ENCODE peak calls at places on chromosomes 13 and 19, in eight cellular contexts. G is aorta, T is fibroblast of lung, P is right cardiac atrium, Y is heart right ventricle, E is thoracic aorta, Z is transverse colon, O is HAP-1. I is an unnamed sample. For H3K9me3, the result is how much of the 10 kb centered on the place peaks cover.

GRCh38 chr13:30978981-30979956 is 46.8 kb downstream of the TEX26 start:
- DNase-seq in G (peak), Y (peak), E (no peak), Z (peak), O (peak), P (peak), T (no peak), I (peak)

GRCh38 chr19:19033426-19034203 is at the start of the genes ARMC6 and SUGP2:
- DNase-seq in P (peak), Y (peak), O (peak), E (peak), G (peak), T (peak), Z (peak), I (peak)

GRCh38 chr13:52703482-52703881 is 36.1 kb downstream of the CNMD start:
- DNase-seq in O (peak), Z (no peak), E (no peak), G (no peak), T (no peak), Y (no peak), P (no peak), I (no peak)

GRCh38 chr13:42405665-42406390 is 133.9 kb downstream of the AKAP11 start:
- DNase-seq in G (no peak), Z (no peak), O (no peak), E (no peak), Y (no peak), T (no peak), P (no peak), I (no peak)

GRCh38 chr13:38395505-38395803 is 45.8 kb downstream of the UFM1 start:
- DNase-seq in G (no peak), T (no peak), E (no peak), O (peak), Z (no peak), P (no peak), Y (no peak), I (no peak)

GRCh38 chr13:114065926-114066774 is 66.3 kb downstream of the RASA3 start:
- DNase-seq in Y (no peak), Z (peak), P (peak), E (no peak), G (no peak), O (no peak), T (no peak), I (no peak)

GRCh38 chr13:100363351-100363750 is 225.2 kb downstream of the GGACT start:
- DNase-seq in E (no peak), T (peak), P (no peak), O (no peak), Z (no peak), Y (no peak), G (no peak), I (no peak)

GRCh38 chr13:24500977-24501376 is 11.6 kb downstream of the PARP4 start:
- DNase-seq in O (no peak), Y (no peak), Z (no peak), P (no peak), E (no peak), T (peak), G (no peak), I (no peak)

GRCh38 chr19:34260771-34261173 is 6.4 kb downstream of the GARRE1 start:
- DNase-seq in O (no peak), P (no peak), Z (no peak), G (no peak), T (peak), Y (no peak), E (no peak), I (no peak)

GRCh38 chr19:42528354-42529247 is at the start of gene CEACAM1:
- DNase-seq in O (peak), Y (peak), P (peak), T (no peak), E (no peak), Z (peak), G (no peak), I (peak)

GRCh38 chr13:107834717-107835116 is 380.6 kb downstream of the LIG4 start:
- DNase-seq in E (no peak), Z (no peak), P (no peak), O (no peak), Y (no peak), T (no peak), G (no peak), I (no peak)

GRCh38 chr13:23743717-23744116 is 145.5 kb downstream of the MIPEP start:
- DNase-seq in Z (no peak), Y (no peak), P (no peak), O (no peak), G (no peak), T (no peak), E (no peak), I (no peak)

DNA sequence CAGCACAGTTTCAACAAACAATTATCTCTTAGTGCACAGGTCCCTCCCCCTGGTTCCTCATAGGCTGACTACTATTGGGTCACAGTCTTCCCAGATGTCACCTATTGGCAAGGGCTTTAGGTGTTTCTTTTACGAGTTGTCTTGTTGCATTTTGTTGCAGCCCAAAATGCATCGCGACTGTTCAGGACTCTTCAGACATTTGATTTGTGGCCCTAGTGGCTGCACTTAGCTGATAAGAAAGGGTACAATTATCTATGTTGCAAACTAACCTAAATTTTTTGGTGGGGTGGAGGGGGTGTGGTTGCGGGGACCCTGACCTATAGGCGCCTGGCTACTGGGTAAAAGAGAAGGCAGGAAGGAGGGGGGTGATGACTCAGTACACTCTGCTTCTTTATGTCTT is 29.1 kb upstream of the ZNF714 start:
- DNase-seq in Y (no peak), E (no peak), G (no peak), O (no peak), T (no peak), Z (no peak), P (no peak), I (no peak)
- H3K9me3 ChIP-seq in Y (half or more), E (under half), G (under half), O (under half), T (under half), Z (under half), P (under half), I (under half)

GRCh38 chr19:2834294-2834871 is 6.9 kb upstream of the ZNF555 start:
- DNase-seq in G (no peak), E (no peak), P (no peak), T (peak), Y (no peak), O (no peak), Z (no peak), I (no peak)
- H3K9me3 ChIP-seq in G (under half), E (under half), P (under half), T (under half), Y (half or more), O (under half), Z (under half), I (under half)

GRCh38 chr19:50897191-50897607 is 14.0 kb downstream of the KLK4 start:
- DNase-seq in P (no peak), E (no peak), T (no peak), Z (no peak), O (no peak), Y (no peak), G (no peak), I (no peak)
- H3K9me3 ChIP-seq in P (under half), E (under half), T (under half), Z (under half), O (under half), Y (under half), G (under half), I (under half)

GRCh38 chr19:32020538-32020937 is 324.9 kb upstream of the ZNF507 start:
- DNase-seq in T (no peak), P (no peak), Y (no peak), G (no peak), E (no peak), O (no peak), Z (no peak), I (no peak)
- H3K9me3 ChIP-seq in T (under half), P (under half), Y (under half), G (under half), E (under half), O (under half), Z (under half), I (under half)

GRCh38 chr13:41040584-41041334 is 20.6 kb upstream of the WBP4 start:
- DNase-seq in Z (no peak), P (no peak), E (no peak), Y (no peak), O (no peak), G (no peak), T (no peak), I (no peak)
- H3K9me3 ChIP-seq in Z (under half), P (under half), E (under half), Y (under half), O (under half), G (under half), T (under half), I (under half)

GRCh38 chr19:16015805-16016173 is 60.5 kb upstream of the TPM4 start:
- DNase-seq in E (no peak), O (no peak), P (no peak), Z (no peak), Y (no peak), T (no peak), G (peak), I (no peak)

GRCh38 chr19:16016226-16017137 is 59.8 kb upstream of the TPM4 start:
- DNase-seq in T (no peak), E (no peak), P (no peak), Y (no peak), Z (no peak), O (no peak), G (peak), I (no peak)

GRCh38 chr19:16018801-16019551 is 57.3 kb upstream of the TPM4 start:
- DNase-seq in Z (no peak), P (no peak), Y (no peak), O (no peak), G (peak), T (no peak), E (no peak), I (no peak)

GRCh38 chr19:16018106-16018755 is 58.1 kb upstream of the TPM4 start:
- DNase-seq in T (no peak), P (no peak), Z (no peak), Y (no peak), G (peak), O (no peak), E (no peak), I (no peak)

GRCh38 chr19:16017138-16017490 is 59.2 kb upstream of the TPM4 start:
- DNase-seq in Z (no peak), G (peak), O (no peak), Y (no peak), P (no peak), E (no peak), T (no peak), I (no peak)
- H3K9me3 ChIP-seq in Z (under half), G (under half), O (under half), Y (under half), P (under half), E (under half), T (under half), I (under half)

GRCh38 chr19:14718522-14719113 is 28.8 kb downstream of the ZNF333 start:
- DNase-seq in T (peak), Y (no peak), Z (no peak), P (no peak), O (no peak), G (no peak), E (no peak), I (no peak)
- H3K9me3 ChIP-seq in T (under half), Y (half or more), Z (half or more), P (under half), O (under half), G (under half), E (half or more), I (under half)

DNA sequence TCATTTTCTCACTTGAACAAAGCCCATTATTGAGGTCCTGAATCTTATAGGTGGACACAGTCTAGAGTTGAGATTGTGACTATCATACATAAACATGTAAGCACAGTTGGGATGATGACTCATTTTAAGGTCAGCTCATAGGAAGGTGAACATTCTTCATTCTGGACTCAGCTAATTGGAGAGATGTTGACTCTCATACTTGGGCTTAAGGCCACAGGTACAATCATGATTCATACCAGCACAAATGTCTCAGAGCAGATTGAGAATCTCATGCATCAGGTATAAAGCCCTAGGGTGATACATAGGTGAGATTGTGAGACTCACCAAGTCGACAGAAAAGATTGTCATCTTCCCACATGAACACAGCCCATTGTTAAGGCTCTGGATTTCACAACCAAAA is 62.3 kb upstream of the ZNF724 start:
- DNase-seq in P (no peak), O (no peak), Y (no peak), G (no peak), T (no peak), E (no peak), Z (no peak), I (no peak)
- H3K9me3 ChIP-seq in P (under half), O (under half), Y (under half), G (under half), T (under half), E (under half), Z (under half), I (under half)

GRCh38 chr13:19072543-19072942 is 109.1 kb downstream of the TUBA3C start:
- DNase-seq in Z (no peak), G (no peak), E (no peak), P (no peak), O (no peak), Y (no peak), T (no peak), I (no peak)
- H3K9me3 ChIP-seq in Z (under half), G (under half), E (under half), P (under half), O (under half), Y (under half), T (under half), I (under half)

I was measured in T-helper 17 cell.